ENCODE peak calls at places on chromosomes 11 and 22, in seven cellular contexts. X is mesendoderm, V is mesenchymal stem cell, U is IMR-90, W is neuronal stem cell, Q is H1, K is trophoblast cell. D is an unnamed sample.

GRCh38 chr11:129804012-129804411 is 11.6 kb upstream of the TMEM45B start:
- DNase-seq in Q (no peak), V (no peak), U (no peak), K (no peak), W (no peak), X (no peak), D (no peak)

GRCh38 chr11:107682182-107682971 is 29.5 kb downstream of the SLN start:
- DNase-seq in U (no peak), X (no peak), K (no peak), Q (no peak), V (no peak), W (no peak), D (no peak)

GRCh38 chr11:123473941-123474668 is 44.0 kb downstream of the GRAMD1B start:
- DNase-seq in K (no peak), W (no peak), U (peak; percentile 98), Q (no peak), X (no peak), V (peak; percentile 94), D (no peak)

GRCh38 chr11:71140206-71140919 is 112.0 kb downstream of the SHANK2 start:
- DNase-seq in W (no peak), U (no peak), V (no peak), Q (no peak), K (no peak), X (no peak), D (no peak)

GRCh38 chr11:127003260-127003981 is 2.9 kb upstream of the KIRREL3 start:
- DNase-seq in W (peak; percentile 79), U (peak; percentile 58), Q (peak; percentile 84), X (peak; percentile 90), V (peak; percentile 25), K (peak; percentile 14), D (peak; percentile 86)

GRCh38 chr22:46740910-46741785 is 3.1 kb upstream of the CERK start:
- DNase-seq in V (no peak), W (no peak), Q (no peak), X (no peak), U (no peak), K (no peak), D (no peak)

GRCh38 chr22:41315586-41315985 is 14.3 kb downstream of the ZC3H7B start:
- DNase-seq in X (no peak), W (no peak), Q (no peak), K (peak; percentile 43), V (no peak), U (no peak), D (no peak)

GRCh38 chr11:57318178-57318577 is 6.6 kb downstream of the TNKS1BP1 start:
- DNase-seq in W (no peak), X (peak; percentile 21), U (peak; percentile 21), Q (no peak), V (no peak), K (no peak), D (no peak)

GRCh38 chr22:44191036-44191454 is 10.3 kb downstream of the PARVG start:
- DNase-seq in V (no peak), Q (no peak), K (no peak), X (peak; percentile 20), W (no peak), U (no peak), D (no peak)

GRCh38 chr22:41838842-41839618 is 6.1 kb downstream of the SREBF2 start:
- DNase-seq in Q (no peak), U (no peak), V (no peak), W (no peak), K (no peak), X (no peak), D (no peak)

GRCh38 chr11:81218440-81218839 is 1515.2 kb downstream of the FAM181B start:
- DNase-seq in W (no peak), V (no peak), Q (no peak), X (no peak), U (no peak), K (no peak), D (no peak)

GRCh38 chr22:35140879-35141745 is 75.2 kb downstream of the ISX start:
- DNase-seq in X (peak; percentile 73), Q (peak; percentile 88), K (no peak), U (no peak), V (no peak), W (peak; percentile 26), D (peak; percentile 73)

GRCh38 chr11:10934293-10934850 is 76.5 kb upstream of the ZBED5 start:
- DNase-seq in Q (no peak), U (no peak), K (no peak), W (no peak), V (no peak), X (no peak), D (peak; percentile 42)

GRCh38 chr22:30863161-30863833 is 105.3 kb downstream of the MORC2 start:
- DNase-seq in X (peak; percentile 65), Q (peak; percentile 52), W (no peak), K (no peak), U (peak; percentile 21), V (no peak), D (peak; percentile 52)

GRCh38 chr22:27667121-27667843 is 134.3 kb downstream of the MN1 start:
- DNase-seq in V (no peak), K (no peak), U (no peak), X (peak; percentile 59), Q (no peak), W (no peak), D (no peak)

GRCh38 chr11:26439854-26440253 is 107.9 kb downstream of the ANO3 start:
- DNase-seq in Q (no peak), V (no peak), K (no peak), W (no peak), U (no peak), X (no peak), D (no peak)

GRCh38 chr22:49448546-49448945 is 379.1 kb downstream of the BRD1 start:
- DNase-seq in V (no peak), Q (no peak), K (no peak), X (no peak), W (no peak), U (no peak), D (no peak)

GRCh38 chr22:49009359-49010063 is 818.2 kb downstream of the BRD1 start:
- DNase-seq in K (no peak), U (no peak), W (no peak), V (no peak), Q (peak; percentile 31), X (no peak), D (peak; percentile 12)

GRCh38 chr22:30701872-30702271 is 7.2 kb downstream of the OSBP2 start:
- DNase-seq in K (no peak), Q (no peak), W (no peak), X (no peak), V (no peak), U (peak; percentile 61), D (no peak)

DNA sequence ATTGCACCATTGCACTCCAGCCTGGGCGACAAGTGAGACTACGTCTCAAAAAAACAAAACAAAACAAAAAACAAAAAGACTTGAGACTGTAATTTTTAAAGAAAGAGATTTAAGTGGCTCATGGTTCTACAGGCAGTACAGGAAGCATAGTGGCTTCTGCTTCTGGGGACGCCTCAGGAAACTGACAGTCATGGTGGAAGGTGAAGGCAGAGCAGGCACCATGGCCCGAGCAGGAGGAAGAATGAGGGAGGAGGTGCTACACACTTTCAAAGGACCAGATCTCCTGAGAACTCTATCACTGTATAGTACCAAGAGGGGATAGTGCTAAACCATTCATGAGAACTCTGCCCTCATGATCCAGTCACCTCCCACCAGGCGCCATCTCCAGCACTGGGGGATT is 52.0 kb downstream of the CBL start:
- DNase-seq in Q (no peak), V (no peak), U (no peak), K (no peak), W (no peak), X (peak; percentile 10), D (no peak)
- H3K4me2 ChIP-seq in Q (no peak overlapping the region), V (no peak overlapping the region), U (no peak overlapping the region), K (no peak overlapping the region), W (no peak overlapping the region), X (no peak overlapping the region), D (no peak overlapping the region)

DNA sequence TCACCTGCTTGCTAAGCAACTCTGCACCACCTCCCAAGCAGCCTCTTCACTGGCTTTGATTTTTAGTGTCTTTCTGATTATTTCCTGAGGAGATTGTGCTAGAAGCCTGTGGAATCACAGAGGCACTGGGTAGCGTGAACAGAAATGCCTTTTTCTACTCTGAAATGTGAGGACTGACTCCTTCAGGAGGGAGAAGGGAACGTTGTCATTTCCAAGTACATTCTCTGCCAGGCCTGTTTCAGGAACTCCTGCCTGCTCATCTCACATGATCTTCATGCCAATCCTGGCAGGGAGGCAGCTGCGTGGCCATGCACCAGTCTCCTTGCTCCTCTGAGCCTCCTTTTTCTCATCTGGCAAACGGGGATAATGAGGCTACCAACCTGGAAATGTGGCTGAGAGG is 49.8 kb upstream of the PRDM11 start:
- DNase-seq in W (no peak), X (no peak), V (no peak), U (no peak), Q (peak; percentile 22), K (no peak), D (no peak)
- H2AK5ac ChIP-seq in W (no peak overlapping the region), X (no peak overlapping the region), V (no peak overlapping the region), U (no peak overlapping the region), Q (no peak overlapping the region), K (no peak overlapping the region), D (no peak overlapping the region)

GRCh38 chr11:95375881-95376280 is 144.9 kb upstream of the SESN3 start:
- DNase-seq in Q (no peak), V (peak; percentile 79), W (no peak), K (no peak), X (no peak), U (peak; percentile 43), D (no peak)

GRCh38 chr11:95372097-95372656 is 141.2 kb upstream of the SESN3 start:
- DNase-seq in Q (no peak), K (no peak), X (no peak), U (no peak), V (no peak), W (no peak), D (no peak)

GRCh38 chr11:95375451-95375850 is 144.4 kb upstream of the SESN3 start:
- DNase-seq in X (no peak), K (no peak), Q (no peak), W (no peak), V (no peak), U (no peak), D (no peak)

GRCh38 chr11:95373241-95373640 is 142.2 kb upstream of the SESN3 start:
- DNase-seq in Q (no peak), U (no peak), X (no peak), W (no peak), K (no peak), V (no peak), D (no peak)

DNA sequence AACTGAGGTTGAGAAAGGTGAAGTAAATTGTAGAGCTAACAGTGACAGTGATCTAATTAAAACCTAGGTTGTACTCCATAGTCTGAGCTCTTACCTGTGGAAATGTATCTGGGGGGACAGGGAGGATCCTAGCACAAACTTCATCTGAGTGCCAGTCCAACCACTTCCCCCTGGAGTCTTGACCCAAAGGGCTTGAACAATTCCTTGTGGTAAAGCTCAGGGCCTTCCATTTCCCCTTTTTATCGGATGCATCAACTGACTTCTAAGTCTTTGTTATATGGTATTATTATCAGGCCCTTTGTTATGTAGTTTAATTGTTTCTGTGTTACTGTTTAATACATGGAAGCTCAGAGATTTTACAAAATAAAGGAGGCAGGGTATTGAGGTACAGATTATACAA is 140.1 kb upstream of the SESN3 start:
- DNase-seq in X (no peak), W (no peak), V (no peak), Q (no peak), U (no peak), K (no peak), D (no peak)
- H3K4me2 ChIP-seq in X (no peak overlapping the region), W (no peak overlapping the region), V (no peak overlapping the region), Q (no peak overlapping the region), U (no peak overlapping the region), K (no peak overlapping the region), D (no peak overlapping the region)

DNA sequence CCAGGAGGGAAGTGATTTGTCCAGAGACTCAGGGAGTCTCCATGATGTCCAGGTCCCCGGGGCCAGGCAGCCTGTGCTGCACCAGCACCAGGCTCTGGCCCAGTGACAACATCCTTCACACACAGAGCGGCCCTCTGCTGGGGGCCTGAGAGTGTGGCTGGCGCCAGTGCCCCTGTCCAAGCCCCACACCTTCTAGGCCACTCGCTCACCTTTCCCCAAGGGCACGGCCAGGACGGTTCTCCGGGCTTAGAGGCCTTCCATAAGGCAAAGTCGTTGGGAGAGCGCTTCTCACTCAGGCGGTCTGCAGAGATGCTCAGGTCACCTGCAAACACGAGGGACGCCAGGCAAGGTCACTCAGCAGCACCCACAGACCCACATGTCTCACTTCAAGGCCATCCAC is 27.9 kb upstream of the NAP1L4 start:
- DNase-seq in V (no peak), W (no peak), K (no peak), U (no peak), X (no peak), Q (no peak), D (no peak)
- H2AK5ac ChIP-seq in V (no peak overlapping the region), W (peak overlapping the region; percentile 40), K (no peak overlapping the region), U (no peak overlapping the region), X (no peak overlapping the region), Q (no peak overlapping the region), D (no peak overlapping the region)

D was measured in H9.